ENCODE peak calls at places on chromosome 12, in five cellular contexts. One of them, this sample, is unnamed. For H3K79me2, the result is how much of the 10 kb centered on the place peaks cover.

GRCh38 chr12:71236133-71236660 is 78.4 kb upstream of the TSPAN8 start:
- DNase-seq in PC-3: no peak
- DNase-seq in Karpas-422: no peak
- DNase-seq in mammary epithelial cell: no peak
- DNase-seq in K562: peak
- DNase-seq in this sample: no peak

GRCh38 chr12:89183985-89184435 is 168.3 kb downstream of the DUSP6 start:
- DNase-seq in PC-3: peak
- DNase-seq in Karpas-422: no peak
- DNase-seq in mammary epithelial cell: peak
- DNase-seq in K562: no peak
- DNase-seq in this sample: no peak

GRCh38 chr12:66129934-66130266 is 650 bp downstream of the LLPH start:
- DNase-seq in PC-3: no peak
- DNase-seq in Karpas-422: no peak
- DNase-seq in mammary epithelial cell: no peak
- DNase-seq in K562: no peak
- DNase-seq in this sample: peak

GRCh38 chr12:76890407-76891143 is 11.8 kb upstream of the CSRP2 start:
- DNase-seq in PC-3: peak
- DNase-seq in Karpas-422: no peak
- DNase-seq in mammary epithelial cell: peak
- DNase-seq in K562: no peak
- DNase-seq in this sample: no peak

GRCh38 chr12:18250313-18250916 is 10.9 kb upstream of the PIK3C2G start:
- DNase-seq in PC-3: peak
- DNase-seq in Karpas-422: peak
- DNase-seq in mammary epithelial cell: peak
- DNase-seq in K562: no peak
- DNase-seq in this sample: peak

GRCh38 chr12:104722541-104723534 is 235.3 kb downstream of the SLC41A2 start:
- DNase-seq in PC-3: no peak
- DNase-seq in Karpas-422: no peak
- DNase-seq in mammary epithelial cell: no peak
- DNase-seq in K562: no peak
- DNase-seq in this sample: no peak

GRCh38 chr12:93879476-93880376 is 202.6 kb downstream of the CRADD start:
- DNase-seq in PC-3: no peak
- DNase-seq in Karpas-422: no peak
- DNase-seq in mammary epithelial cell: no peak
- DNase-seq in K562: no peak
- DNase-seq in this sample: peak

GRCh38 chr12:113196996-113197395 is 11.5 kb downstream of the RITA1 start:
- DNase-seq in PC-3: peak
- DNase-seq in Karpas-422: peak
- DNase-seq in mammary epithelial cell: peak
- DNase-seq in K562: peak
- DNase-seq in this sample: peak

GRCh38 chr12:14774944-14775651 is 28.2 kb downstream of the WBP11 start:
- DNase-seq in PC-3: peak
- DNase-seq in Karpas-422: no peak
- DNase-seq in mammary epithelial cell: peak
- DNase-seq in K562: no peak
- DNase-seq in this sample: peak

GRCh38 chr12:57475271-57476161 is 4.2 kb downstream of the ARHGAP9 start:
- DNase-seq in PC-3: no peak
- DNase-seq in Karpas-422: no peak
- DNase-seq in mammary epithelial cell: no peak
- DNase-seq in K562: no peak
- DNase-seq in this sample: no peak

GRCh38 chr12:6951551-6952120 is 480 bp downstream of the PTPN6 start:
- DNase-seq in PC-3: no peak
- DNase-seq in Karpas-422: peak
- DNase-seq in mammary epithelial cell: no peak
- DNase-seq in K562: no peak
- DNase-seq in this sample: no peak

GRCh38 chr12:47576256-47576655 is 129.6 kb downstream of the RPAP3 start:
- DNase-seq in PC-3: no peak
- DNase-seq in Karpas-422: no peak
- DNase-seq in mammary epithelial cell: no peak
- DNase-seq in K562: no peak
- DNase-seq in this sample: no peak

GRCh38 chr12:12488823-12489528 is 73.7 kb downstream of the DUSP16 start:
- DNase-seq in PC-3: no peak
- DNase-seq in Karpas-422: no peak
- DNase-seq in mammary epithelial cell: no peak
- DNase-seq in K562: no peak
- DNase-seq in this sample: no peak

GRCh38 chr12:27221625-27222387 is 22.3 kb upstream of the STK38L start:
- DNase-seq in PC-3: no peak
- DNase-seq in Karpas-422: no peak
- DNase-seq in mammary epithelial cell: no peak
- DNase-seq in K562: no peak
- DNase-seq in this sample: no peak

GRCh38 chr12:4648499-4649357 is at the start of the genes AKAP3 and NDUFA9:
- DNase-seq in PC-3: peak
- DNase-seq in Karpas-422: peak
- DNase-seq in mammary epithelial cell: peak
- DNase-seq in K562: peak
- DNase-seq in this sample: peak

GRCh38 chr12:27525373-27525772 is 1.4 kb downstream of the PPFIBP1 start:
- DNase-seq in PC-3: peak
- DNase-seq in Karpas-422: no peak
- DNase-seq in mammary epithelial cell: peak
- DNase-seq in K562: no peak
- DNase-seq in this sample: peak

GRCh38 chr12:38669530-38669929 is 235.9 kb downstream of the CPNE8 start:
- DNase-seq in PC-3: no peak
- DNase-seq in Karpas-422: no peak
- DNase-seq in mammary epithelial cell: no peak
- DNase-seq in K562: no peak
- DNase-seq in this sample: no peak

GRCh38 chr12:131773582-131774221 is 54.5 kb upstream of the MMP17 start:
- DNase-seq in PC-3: no peak
- DNase-seq in Karpas-422: peak
- DNase-seq in mammary epithelial cell: no peak
- DNase-seq in K562: no peak
- DNase-seq in this sample: no peak
- H3K79me2 ChIP-seq in PC-3: under half
- H3K79me2 ChIP-seq in Karpas-422: under half
- H3K79me2 ChIP-seq in mammary epithelial cell: under half
- H3K79me2 ChIP-seq in K562: under half
- H3K79me2 ChIP-seq in this sample: under half

GRCh38 chr12:64670039-64670438 is 59.7 kb downstream of the RASSF3 start:
- DNase-seq in PC-3: no peak
- DNase-seq in Karpas-422: peak
- DNase-seq in mammary epithelial cell: no peak
- DNase-seq in K562: no peak
- DNase-seq in this sample: no peak

GRCh38 chr12:64669270-64669842 is 59.1 kb downstream of the RASSF3 start:
- DNase-seq in PC-3: peak
- DNase-seq in Karpas-422: peak
- DNase-seq in mammary epithelial cell: peak
- DNase-seq in K562: no peak
- DNase-seq in this sample: no peak

GRCh38 chr12:64671682-64672081 is 61.4 kb downstream of the RASSF3 start:
- DNase-seq in PC-3: no peak
- DNase-seq in Karpas-422: no peak
- DNase-seq in mammary epithelial cell: peak
- DNase-seq in K562: no peak
- DNase-seq in this sample: no peak

GRCh38 chr12:64672925-64673409 is 62.7 kb downstream of the RASSF3 start:
- DNase-seq in PC-3: peak
- DNase-seq in Karpas-422: no peak
- DNase-seq in mammary epithelial cell: peak
- DNase-seq in K562: no peak
- DNase-seq in this sample: peak

DNA sequence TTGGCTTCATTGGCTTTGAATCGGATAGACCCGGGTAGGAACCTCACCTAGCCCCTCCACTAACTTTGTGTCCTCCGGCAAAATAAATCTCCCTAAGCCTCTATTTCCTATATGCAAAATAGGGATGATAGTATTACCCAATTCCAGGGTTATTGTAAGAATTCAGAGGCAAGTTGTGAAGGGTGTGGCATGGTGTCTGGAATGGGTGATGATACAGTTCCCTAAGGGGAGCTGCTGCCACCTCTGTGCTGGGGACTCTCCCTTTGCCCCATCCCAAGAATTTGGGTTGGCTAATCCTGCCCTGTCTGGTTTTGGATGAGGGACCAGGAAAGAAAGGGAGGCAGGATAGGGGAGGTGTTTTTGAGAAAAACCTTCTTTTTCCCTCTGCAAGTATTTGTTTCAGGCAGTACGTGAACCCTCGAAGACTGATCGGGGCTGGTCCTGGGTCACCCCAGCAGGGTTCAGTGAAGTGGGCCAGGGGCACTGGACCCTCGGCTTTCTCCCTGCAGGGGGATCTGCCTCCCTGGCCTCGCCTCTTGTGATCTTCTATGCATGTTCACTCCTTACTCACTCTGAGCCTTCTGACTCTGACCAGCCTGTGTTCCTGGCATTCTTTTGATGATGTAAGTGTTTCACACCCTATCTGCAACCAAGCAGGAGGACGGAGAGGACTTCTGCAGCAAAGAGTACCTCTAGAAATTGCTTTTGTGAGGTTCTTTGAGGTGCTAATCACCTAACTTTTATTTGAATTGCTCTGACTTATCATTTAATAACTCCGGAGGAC is 60.8 kb downstream of the RASSF3 start:
- DNase-seq in PC-3: peak
- DNase-seq in Karpas-422: no peak
- DNase-seq in mammary epithelial cell: peak
- DNase-seq in K562: no peak
- DNase-seq in this sample: peak
- H3K4me3 ChIP-seq in PC-3: no peak
- H3K4me3 ChIP-seq in Karpas-422: no peak
- H3K4me3 ChIP-seq in mammary epithelial cell: no peak
- H3K4me3 ChIP-seq in K562: no peak
- H3K4me3 ChIP-seq in this sample: no peak

GRCh38 chr12:129185855-129186254 is 332.6 kb downstream of the GLT1D1 start:
- DNase-seq in PC-3: no peak
- DNase-seq in Karpas-422: no peak
- DNase-seq in mammary epithelial cell: no peak
- DNase-seq in K562: no peak
- DNase-seq in this sample: peak

GRCh38 chr12:129184066-129184695 is 330.9 kb downstream of the GLT1D1 start:
- DNase-seq in PC-3: no peak
- DNase-seq in Karpas-422: no peak
- DNase-seq in mammary epithelial cell: no peak
- DNase-seq in K562: no peak
- DNase-seq in this sample: peak

GRCh38 chr12:129179941-129180340 is 326.7 kb downstream of the GLT1D1 start:
- DNase-seq in PC-3: no peak
- DNase-seq in Karpas-422: no peak
- DNase-seq in mammary epithelial cell: no peak
- DNase-seq in K562: no peak
- DNase-seq in this sample: no peak
- H3K79me2 ChIP-seq in PC-3: under half
- H3K79me2 ChIP-seq in Karpas-422: under half
- H3K79me2 ChIP-seq in mammary epithelial cell: under half
- H3K79me2 ChIP-seq in K562: under half
- H3K79me2 ChIP-seq in this sample: under half

GRCh38 chr12:102433304-102433703 is 47.1 kb downstream of the IGF1 start:
- DNase-seq in PC-3: no peak
- DNase-seq in Karpas-422: no peak
- DNase-seq in mammary epithelial cell: no peak
- DNase-seq in K562: no peak
- DNase-seq in this sample: no peak
- H3K4me3 ChIP-seq in PC-3: no peak
- H3K4me3 ChIP-seq in Karpas-422: no peak
- H3K4me3 ChIP-seq in mammary epithelial cell: no peak
- H3K4me3 ChIP-seq in K562: no peak
- H3K4me3 ChIP-seq in this sample: no peak

DNA sequence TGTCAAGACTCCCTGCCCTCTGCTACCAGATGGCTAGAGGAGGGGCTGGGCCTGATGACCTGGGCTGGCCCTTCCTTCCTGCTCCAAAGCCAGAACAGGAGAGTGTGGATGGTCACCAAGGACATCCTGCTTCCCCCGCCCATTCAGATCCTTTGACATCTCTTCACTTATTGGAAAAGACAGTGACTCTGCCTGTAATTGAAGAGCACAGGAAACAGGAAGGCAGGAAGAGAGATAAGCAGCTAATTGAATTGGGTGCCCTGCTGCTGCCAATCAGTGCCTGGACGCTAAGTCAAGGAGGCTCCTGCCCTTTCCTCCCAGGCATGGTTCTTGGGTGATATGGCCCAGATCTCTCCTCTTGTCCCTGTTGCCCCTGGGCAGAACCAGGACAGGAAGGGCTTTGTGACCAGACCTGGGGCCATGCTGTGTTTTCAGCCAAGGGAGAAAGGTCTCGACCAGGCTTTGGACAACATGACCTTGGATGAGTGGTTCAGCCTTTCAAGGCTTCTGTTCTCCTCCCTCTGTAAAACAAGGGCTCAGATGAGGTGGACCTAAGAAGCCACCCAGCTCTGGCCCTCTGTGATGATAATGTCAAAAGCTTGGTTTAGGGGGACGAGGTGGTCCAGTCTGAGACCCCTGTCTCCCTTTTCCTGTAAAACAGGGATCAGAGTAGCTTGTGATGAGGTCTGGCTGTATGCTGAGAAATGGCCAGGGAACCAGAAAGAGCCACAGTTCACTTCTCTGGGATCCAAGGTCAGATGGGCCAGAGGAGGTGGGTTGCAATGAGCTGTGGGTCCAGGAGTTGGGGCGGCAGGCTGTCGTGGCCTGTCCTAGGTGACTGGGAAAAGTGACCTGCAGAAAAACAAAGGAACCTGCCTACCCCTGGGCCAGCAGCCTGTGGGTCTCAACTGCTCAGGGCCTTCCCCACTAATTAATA is 38.8 kb downstream of the FAM222A start:
- DNase-seq in PC-3: no peak
- DNase-seq in Karpas-422: no peak
- DNase-seq in mammary epithelial cell: no peak
- DNase-seq in K562: no peak
- DNase-seq in this sample: no peak
- H3K79me2 ChIP-seq in PC-3: under half
- H3K79me2 ChIP-seq in Karpas-422: under half
- H3K79me2 ChIP-seq in mammary epithelial cell: under half
- H3K79me2 ChIP-seq in K562: under half
- H3K79me2 ChIP-seq in this sample: under half

GRCh38 chr12:112015938-112016337 is 2.7 kb downstream of the ERP29 start:
- DNase-seq in PC-3: no peak
- DNase-seq in Karpas-422: no peak
- DNase-seq in mammary epithelial cell: no peak
- DNase-seq in K562: no peak
- DNase-seq in this sample: no peak
- H3K4me3 ChIP-seq in PC-3: no peak
- H3K4me3 ChIP-seq in Karpas-422: no peak
- H3K4me3 ChIP-seq in mammary epithelial cell: no peak
- H3K4me3 ChIP-seq in K562: no peak
- H3K4me3 ChIP-seq in this sample: no peak